ENCODE peak calls at places on chromosomes 6 and 20, in six cellular contexts. J is IMR-90, R is glutamatergic neuron, S is HFFc6, X is left lung, O is WERI-Rb-1. Y is an unnamed sample.

GRCh38 chr20:10047427-10047826 is 12.6 kb downstream of the ANKEF1 start:
- DNase-seq in J (peak; percentile 1), R (peak; percentile 59), S (no peak), X (no peak), O (peak; percentile 45), Y (no peak)

GRCh38 chr20:35304956-35305355 is 12.7 kb upstream of the FAM83C start:
- DNase-seq in J (no peak), R (no peak), S (no peak), X (no peak), O (no peak), Y (no peak)

GRCh38 chr6:4383910-4384637 is 248.7 kb upstream of the ECI2 start:
- DNase-seq in J (no peak), R (no peak), S (no peak), X (no peak), O (no peak), Y (no peak)

GRCh38 chr6:24743265-24743943 is 24.4 kb upstream of the C6orf62 start:
- DNase-seq in J (peak; percentile 98), R (no peak), S (peak; percentile 97), X (no peak), O (no peak), Y (no peak)

GRCh38 chr6:36227379-36228344 is 31.1 kb downstream of the BRPF3 start:
- DNase-seq in J (no peak), R (no peak), S (no peak), X (no peak), O (no peak), Y (no peak)

GRCh38 chr20:36094497-36094896 is 60.0 kb upstream of the EPB41L1 start:
- DNase-seq in J (no peak), R (no peak), S (no peak), X (no peak), O (no peak), Y (no peak)

GRCh38 chr6:42864602-42865001 is 14.8 kb upstream of the RPL7L1 start:
- DNase-seq in J (no peak), R (no peak), S (no peak), X (no peak), O (no peak), Y (no peak)

GRCh38 chr20:63129376-63129965 is 86.5 kb downstream of the YTHDF1 start:
- DNase-seq in J (no peak), R (peak; percentile 7), S (no peak), X (no peak), O (no peak), Y (no peak)

GRCh38 chr20:14882157-14882556 is 544.7 kb upstream of the FLRT3 start:
- DNase-seq in J (no peak), R (no peak), S (no peak), X (no peak), O (no peak), Y (no peak)

GRCh38 chr20:31606928-31607639 is 2.0 kb downstream of the ID1 start:
- DNase-seq in J (peak; percentile 67), R (peak; percentile 55), S (peak; percentile 88), X (peak; percentile 79), O (peak; percentile 84), Y (no peak)

GRCh38 chr6:129253731-129254130 is 370.8 kb downstream of the LAMA2 start:
- DNase-seq in J (no peak), R (no peak), S (no peak), X (no peak), O (no peak), Y (no peak)

GRCh38 chr6:53301801-53302537 is 46.8 kb downstream of the ELOVL5 start:
- DNase-seq in J (no peak), R (no peak), S (no peak), X (no peak), O (no peak), Y (no peak)

GRCh38 chr6:36333889-36334288 is 2.8 kb downstream of the BNIP5 start:
- DNase-seq in J (no peak), R (no peak), S (no peak), X (no peak), O (no peak), Y (no peak)

GRCh38 chr6:21402368-21402767 is 191.2 kb upstream of the SOX4 start:
- DNase-seq in J (peak; percentile 27), R (no peak), S (peak; percentile 6), X (no peak), O (no peak), Y (no peak)

GRCh38 chr20:34904202-34904621 is 27.8 kb downstream of the ACSS2 start:
- DNase-seq in J (no peak), R (no peak), S (no peak), X (no peak), O (no peak), Y (no peak)

GRCh38 chr6:113903666-113904330 is 46.7 kb downstream of the MARCKS start:
- DNase-seq in J (peak; percentile 58), R (no peak), S (no peak), X (no peak), O (no peak), Y (no peak)

GRCh38 chr6:100657678-100658330 is 193.1 kb upstream of the SIM1 start:
- DNase-seq in J (peak; percentile 3), R (no peak), S (peak; percentile 31), X (no peak), O (no peak), Y (no peak)

GRCh38 chr6:27031302-27031701 is 216.2 kb upstream of the PRSS16 start:
- DNase-seq in J (peak; percentile 20), R (no peak), S (no peak), X (no peak), O (no peak), Y (no peak)

GRCh38 chr6:5490495-5491069 is 229.3 kb downstream of the FARS2 start:
- DNase-seq in J (no peak), R (no peak), S (no peak), X (no peak), O (no peak), Y (no peak)

GRCh38 chr6:82902290-82902689 is 163.4 kb downstream of the UBE3D start:
- DNase-seq in J (no peak), R (no peak), S (no peak), X (no peak), O (no peak), Y (no peak)

GRCh38 chr6:73669005-73669404 is 15.2 kb upstream of the SLC17A5 start:
- DNase-seq in J (no peak), R (no peak), S (no peak), X (no peak), O (no peak), Y (no peak)

GRCh38 chr6:2865270-2866182 is 23.9 kb upstream of the SERPINB1 start:
- DNase-seq in J (peak; percentile 58), R (no peak), S (no peak), X (no peak), O (no peak), Y (no peak)

GRCh38 chr6:170095273-170095976 is 195.5 kb downstream of the DLL1 start:
- DNase-seq in J (no peak), R (no peak), S (no peak), X (no peak), O (no peak), Y (peak; percentile 80)

GRCh38 chr20:8807480-8808179 is 261.3 kb upstream of the PLCB4 start:
- DNase-seq in J (no peak), R (no peak), S (no peak), X (no peak), O (no peak), Y (no peak)

GRCh38 chr20:9200620-9201019 is 131.7 kb downstream of the PLCB4 start:
- DNase-seq in J (peak; percentile 68), R (no peak), S (peak; percentile 73), X (no peak), O (no peak), Y (no peak)

DNA sequence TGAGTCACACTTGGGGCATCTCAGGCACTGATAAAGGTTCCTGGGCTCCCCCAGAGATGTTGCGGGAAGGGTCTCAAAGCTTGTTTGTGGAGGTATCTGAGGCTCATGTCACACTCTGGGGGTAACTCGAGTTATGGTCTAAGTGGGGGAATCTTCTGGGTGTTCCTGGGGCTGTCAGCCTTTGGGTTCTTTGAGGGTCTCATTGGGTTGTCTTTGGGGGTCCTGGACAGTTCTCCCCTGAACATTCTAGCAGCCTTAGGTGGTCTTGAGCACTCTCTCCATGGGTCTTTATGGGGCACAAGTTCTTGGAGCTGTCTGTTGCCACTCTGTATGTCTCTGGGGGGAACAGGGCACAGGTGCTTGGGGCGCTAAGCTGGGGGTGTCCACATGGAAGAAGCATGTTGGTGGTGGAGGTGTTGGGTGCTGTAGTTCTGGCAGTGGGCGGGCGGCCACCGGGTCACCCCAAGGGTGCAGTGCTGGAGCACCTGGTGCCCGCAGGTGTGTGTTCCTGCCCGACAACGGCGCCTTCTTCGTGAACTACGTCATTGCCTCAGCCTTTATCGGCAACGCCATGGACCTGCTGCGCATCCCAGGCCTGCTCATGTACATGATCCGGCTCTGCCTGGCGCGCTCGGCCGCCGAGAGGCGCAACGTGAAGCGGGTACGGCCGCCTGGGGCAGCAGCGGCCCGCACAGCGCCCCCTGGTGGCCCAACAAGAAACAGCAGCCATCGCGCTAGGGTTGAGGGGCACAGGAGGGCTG is 7.1 kb upstream of the CAPN11 start:
- DNase-seq in J (peak; percentile 62), R (peak; percentile 92), S (peak; percentile 18), X (peak; percentile 95), O (peak; percentile 92), Y (peak; percentile 93)
- TF ChIP-seq CTCF in J (peak; percentile 98), R (peak; percentile 100), S (peak; percentile 100), X (peak; percentile 99), O (peak; percentile 100), Y (peak; percentile 99)

GRCh38 chr6:116316772-116317467 is 37.2 kb upstream of the TSPYL1 start:
- DNase-seq in J (no peak), R (no peak), S (no peak), X (no peak), O (no peak), Y (no peak)
- TF ChIP-seq CTCF in J (no peak), R (no peak), S (peak; percentile 32), X (no peak), O (no peak), Y (no peak)

GRCh38 chr20:51275181-51275580 is 252.3 kb upstream of the KCNG1 start:
- DNase-seq in J (peak; percentile 4), R (no peak), S (no peak), X (no peak), O (no peak), Y (no peak)
- TF ChIP-seq CTCF in J (no peak), R (no peak), S (no peak), X (no peak), O (no peak), Y (no peak)

GRCh38 chr6:89972024-89972381 is 77.7 kb downstream of the GJA10 start:
- DNase-seq in J (no peak), R (no peak), S (no peak), X (peak; percentile 78), O (no peak), Y (no peak)

GRCh38 chr6:89966250-89966588 is 72.0 kb downstream of the GJA10 start:
- DNase-seq in J (peak; percentile 10), R (peak; percentile 37), S (no peak), X (no peak), O (peak; percentile 61), Y (no peak)

GRCh38 chr6:89966913-89967312 is 72.6 kb downstream of the GJA10 start:
- DNase-seq in J (no peak), R (no peak), S (no peak), X (no peak), O (no peak), Y (no peak)

GRCh38 chr6:89970609-89971337 is 76.5 kb downstream of the GJA10 start:
- DNase-seq in J (peak; percentile 74), R (peak; percentile 49), S (peak; percentile 63), X (no peak), O (peak; percentile 82), Y (no peak)

DNA sequence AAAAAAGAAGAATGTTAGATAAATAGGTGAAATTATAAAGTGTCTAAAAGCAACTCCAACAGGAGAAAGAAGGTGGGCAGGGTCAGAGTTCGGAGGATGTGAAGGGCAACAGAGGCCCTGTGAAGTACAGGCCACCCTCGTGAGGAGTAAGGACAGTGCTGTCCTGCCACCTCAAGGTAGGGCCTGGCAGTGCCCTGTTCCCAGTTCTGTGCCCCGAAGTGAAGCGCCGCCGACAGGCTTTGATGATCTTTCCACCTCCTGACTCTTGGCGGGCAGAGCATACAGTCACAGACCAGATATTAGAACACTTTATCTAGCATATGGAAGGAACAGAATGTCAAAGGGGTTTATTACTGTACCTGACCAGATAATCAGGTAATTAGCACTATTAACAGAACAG is 75.8 kb downstream of the GJA10 start:
- DNase-seq in J (no peak), R (peak; percentile 22), S (no peak), X (no peak), O (peak; percentile 64), Y (no peak)
- TF ChIP-seq CTCF in J (no peak), R (peak; percentile 18), S (no peak), X (no peak), O (peak; percentile 63), Y (no peak)

Y was measured in osteocyte.